ENCODE peak calls at places on chromosomes 6 and 20, in six cellular contexts. U is heart left ventricle; R is effector memory CD4-positive, alpha-beta T cell; F is upper lobe of right lung; W is fibroblast of lung; H is adrenal gland. L is an unnamed sample.
A peak's percentile ranks its signal among the peaks of the same experiment; 100 is the strongest.

GRCh38 chr20:1326031-1326930 is 2.7 kb downstream of the SDCBP2 start:
- DNase-seq in U (no peak), R (no peak), F (no peak), W (peak; percentile 26), H (peak; percentile 45), L (no peak)

GRCh38 chr6:27889275-27889627 is 22.9 kb downstream of the OR2B2 start:
- DNase-seq in U (no peak), R (no peak), F (no peak), W (no peak), H (no peak), L (no peak)

GRCh38 chr20:20491110-20491783 is 123.3 kb downstream of the INSM1 start:
- DNase-seq in U (no peak), R (no peak), F (no peak), W (peak; percentile 85), H (no peak), L (no peak)

GRCh38 chr20:46221271-46221670 is 87.0 kb downstream of the CDH22 start:
- DNase-seq in U (no peak), R (no peak), F (no peak), W (no peak), H (no peak), L (no peak)

GRCh38 chr20:36454664-36455427 is 86.5 kb upstream of the MYL9 start:
- DNase-seq in U (no peak), R (no peak), F (peak; percentile 76), W (peak; percentile 21), H (peak; percentile 78), L (peak; percentile 75)

GRCh38 chr6:78942451-78942850 is 75.1 kb downstream of the IRAK1BP1 start:
- DNase-seq in U (no peak), R (no peak), F (no peak), W (peak; percentile 20), H (no peak), L (no peak)

GRCh38 chr20:10076126-10077080 is 41.6 kb downstream of the ANKEF1 start:
- DNase-seq in U (no peak), R (no peak), F (no peak), W (peak; percentile 13), H (no peak), L (no peak)

GRCh38 chr20:14986026-14986655 is 648.7 kb upstream of the FLRT3 start:
- DNase-seq in U (no peak), R (no peak), F (peak; percentile 82), W (peak; percentile 59), H (peak; percentile 36), L (peak; percentile 78)

GRCh38 chr20:63696311-63696627 is 183 bp upstream of the TNFRSF6B start:
- DNase-seq in U (no peak), R (no peak), F (peak; percentile 62), W (peak; percentile 45), H (peak; percentile 36), L (no peak)

GRCh38 chr6:84597238-84597875 is 167.0 kb downstream of the TBX18 start:
- DNase-seq in U (no peak), R (no peak), F (no peak), W (no peak), H (no peak), L (no peak)

GRCh38 chr6:74091794-74092157 is 395.8 kb downstream of the CD109 start:
- DNase-seq in U (no peak), R (no peak), F (no peak), W (no peak), H (no peak), L (no peak)

GRCh38 chr20:34268851-34269668 is 27.8 kb downstream of the ASIP start:
- DNase-seq in U (peak; percentile 71), R (no peak), F (peak; percentile 71), W (peak; percentile 49), H (peak; percentile 33), L (peak; percentile 87)
- H3K27ac ChIP-seq in U (peak overlapping the region; percentile 69), R (no peak overlapping the region), F (no peak overlapping the region), W (no peak overlapping the region), H (no peak overlapping the region), L (no peak overlapping the region)

DNA sequence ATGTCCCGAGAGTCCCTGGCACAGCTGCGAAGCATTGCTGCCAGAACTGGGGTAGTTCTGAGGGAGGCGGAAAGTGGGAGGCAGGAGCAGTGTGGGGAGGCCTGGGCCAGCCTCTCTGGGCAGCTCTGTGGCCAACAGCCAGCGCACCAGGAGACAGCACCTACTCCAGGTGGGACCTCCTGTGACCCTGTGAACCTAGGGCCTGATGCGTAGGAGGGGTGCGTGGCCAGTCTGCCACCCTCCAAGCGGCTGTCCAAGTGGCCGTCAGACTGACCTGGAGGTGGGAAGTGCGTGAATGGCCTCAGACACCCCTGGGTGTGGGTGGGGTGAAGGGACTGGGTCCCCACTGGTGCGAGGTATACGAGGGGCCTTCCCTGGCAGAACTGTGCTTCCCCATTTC is 15.5 kb downstream of the SS18L1 start:
- DNase-seq in U (peak; percentile 31), R (no peak), F (no peak), W (no peak), H (no peak), L (no peak)
- H3K36me3 ChIP-seq in U (peaks cover 46% of the 10 kb centered on the region), R (peaks cover 22% of the 10 kb centered on the region), F (peaks cover 35% of the 10 kb centered on the region), W (peaks cover 6% of the 10 kb centered on the region), H (peaks cover 30% of the 10 kb centered on the region), L (peaks cover 65% of the 10 kb centered on the region)

DNA sequence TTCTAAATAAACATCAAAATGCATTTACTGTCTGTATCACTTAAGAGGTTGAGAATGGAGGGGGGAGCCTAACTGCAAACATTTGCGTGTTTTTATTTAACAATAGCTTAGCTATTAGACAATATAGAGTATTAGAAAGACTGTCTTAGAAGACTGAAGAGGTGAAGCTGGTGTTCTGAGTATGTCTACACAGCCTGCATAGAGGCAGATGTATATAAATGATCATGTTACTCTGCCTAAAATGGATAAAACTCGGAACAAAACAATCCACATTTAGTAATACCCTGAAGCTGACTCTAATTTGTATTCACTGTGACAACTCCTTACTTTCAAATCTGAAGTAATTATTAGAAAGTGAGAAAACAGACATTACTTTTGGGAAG is 181.9 kb downstream of the GMPR start:
- DNase-seq in U (no peak), R (no peak), F (no peak), W (no peak), H (no peak), L (no peak)
- H3K27ac ChIP-seq in U (no peak overlapping the region), R (peak overlapping the region; percentile 74), F (peak overlapping the region; percentile 70), W (peak overlapping the region; percentile 53), H (no peak overlapping the region), L (peak overlapping the region; percentile 53)

DNA sequence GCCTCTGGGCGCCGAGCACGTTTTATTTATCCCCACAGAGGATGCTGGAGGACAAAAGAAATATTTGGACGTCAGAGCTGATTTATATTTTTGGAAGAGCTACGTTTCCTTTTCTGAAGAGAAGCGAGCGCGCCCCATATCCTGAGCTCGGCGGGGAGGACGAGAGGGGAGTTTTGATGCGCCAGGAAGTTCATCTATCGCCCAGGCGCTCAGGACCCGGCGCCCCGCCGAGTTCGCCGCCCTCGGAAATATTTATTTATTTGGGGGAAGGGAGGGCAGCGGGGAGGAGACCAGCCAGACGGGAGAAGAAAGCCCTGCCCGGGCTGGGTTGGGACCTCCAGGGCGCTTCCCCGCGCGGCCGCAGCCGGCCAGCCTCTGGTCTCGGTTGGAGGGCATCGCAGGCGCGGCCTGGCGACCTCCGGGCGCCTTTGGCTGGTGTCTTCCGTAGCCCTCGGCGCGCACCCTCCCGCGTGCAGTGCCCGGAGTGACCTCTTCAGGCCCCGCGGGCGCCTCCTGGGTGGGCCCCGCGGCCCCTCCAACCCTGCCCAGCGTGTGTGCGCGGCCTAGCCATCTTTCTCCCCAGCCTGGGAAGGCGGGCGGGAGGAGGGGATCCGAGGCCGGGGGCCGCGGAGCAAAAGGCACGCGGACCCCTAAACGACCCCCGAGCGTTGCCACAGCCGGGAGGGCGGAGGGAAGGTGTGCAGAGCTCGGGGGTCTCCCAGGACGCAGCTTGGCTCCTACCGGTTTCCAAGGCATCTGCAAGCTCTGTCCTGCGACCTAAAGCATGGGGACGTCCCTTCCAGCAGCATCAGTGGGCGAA is 5.4 kb upstream of the FOXF2 start:
- DNase-seq in U (no peak), R (no peak), F (no peak), W (no peak), H (no peak), L (no peak)
- H3K36me3 ChIP-seq in U (no peaks in the 10 kb centered on the region), R (no peaks in the 10 kb centered on the region), F (no peaks in the 10 kb centered on the region), W (no peaks in the 10 kb centered on the region), H (no peaks in the 10 kb centered on the region), L (no peaks in the 10 kb centered on the region)

GRCh38 chr20:23655551-23656211 is 17.9 kb upstream of the CST3 start:
- DNase-seq in U (peak; percentile 89), R (no peak), F (peak; percentile 89), W (no peak), H (peak; percentile 54), L (peak; percentile 82)
- H3K27ac ChIP-seq in U (peak overlapping the region; percentile 66), R (no peak overlapping the region), F (peak overlapping the region; percentile 65), W (no peak overlapping the region), H (no peak overlapping the region), L (peak overlapping the region; percentile 13)

L was measured in left lung.